ENCODE peak calls at places on chromosome 17, in seven cellular contexts. M, A, B, F, W, S and V are unnamed samples. For H3K9me2, the result is how much of the 10 kb centered on the place peaks cover.

GRCh38 chr17:67602439-67602838 is 115.3 kb upstream of the NOL11 start:
- DNase-seq in B (no peak), W (no peak), S (no peak), M (no peak), F (no peak), A (no peak), V (no peak)

GRCh38 chr17:79109584-79109983 is 35.0 kb downstream of the ENGASE start:
- DNase-seq in M (peak), F (peak), A (no peak), S (no peak), W (no peak), B (no peak), V (no peak)

GRCh38 chr17:81057079-81057730 is 22.3 kb downstream of the BAIAP2 start:
- DNase-seq in M (no peak), F (peak), S (no peak), W (peak), B (peak), A (no peak), V (peak)

GRCh38 chr17:9900744-9901143 is 4.3 kb downstream of the RCVRN start:
- DNase-seq in A (no peak), F (peak), M (no peak), W (peak), B (no peak), S (no peak), V (no peak)

GRCh38 chr17:55453836-55454557 is 32.4 kb upstream of the MMD start:
- DNase-seq in S (no peak), A (no peak), F (no peak), W (no peak), B (no peak), M (peak), V (no peak)

GRCh38 chr17:20944014-20944905 is 98.6 kb downstream of the USP22 start:
- DNase-seq in F (peak), B (peak), S (peak), W (no peak), A (peak), M (peak), V (peak)

GRCh38 chr17:73307130-73307529 is 4.7 kb downstream of the CDC42EP4 start:
- DNase-seq in B (peak), A (no peak), M (no peak), W (no peak), F (peak), S (no peak), V (no peak)

GRCh38 chr17:17942846-17943245 is 29.4 kb downstream of the TOM1L2 start:
- DNase-seq in S (no peak), A (no peak), W (peak), B (peak), F (peak), M (no peak), V (no peak)

GRCh38 chr17:43092891-43093290 is 32.3 kb downstream of the BRCA1 start:
- DNase-seq in S (no peak), A (no peak), B (no peak), F (no peak), W (peak), M (no peak), V (no peak)

GRCh38 chr17:47208744-47209488 is at the start of gene MYL4:
- DNase-seq in M (no peak), W (no peak), A (no peak), F (no peak), S (no peak), B (no peak), V (no peak)

GRCh38 chr17:539048-539447 is 175.6 kb downstream of the VPS53 start:
- DNase-seq in W (no peak), F (no peak), M (no peak), B (no peak), S (no peak), A (no peak), V (no peak)

GRCh38 chr17:63171428-63172205 is 205.6 kb downstream of the TANC2 start:
- DNase-seq in A (no peak), W (peak), S (no peak), F (peak), M (no peak), B (no peak), V (no peak)

GRCh38 chr17:67035131-67036083 is 8.9 kb upstream of the CACNG1 start:
- DNase-seq in B (no peak), M (no peak), A (no peak), F (no peak), S (no peak), W (no peak), V (no peak)

GRCh38 chr17:29560306-29560705 is 6.5 kb downstream of the ABHD15 start:
- DNase-seq in S (peak), M (no peak), B (no peak), W (no peak), F (no peak), A (no peak), V (no peak)

GRCh38 chr17:27535178-27535928 is 79.1 kb downstream of the KSR1 start:
- DNase-seq in F (no peak), M (no peak), W (peak), S (no peak), A (no peak), B (no peak), V (peak)

GRCh38 chr17:77325826-77326581 is 185.2 kb downstream of the SEC14L1 start:
- DNase-seq in F (no peak), B (no peak), A (no peak), M (no peak), W (peak), S (no peak), V (peak)

GRCh38 chr17:80485846-80486245 is 9.4 kb upstream of the NPTX1 start:
- DNase-seq in B (no peak), M (no peak), S (no peak), W (no peak), A (no peak), F (no peak), V (no peak)

GRCh38 chr17:9646556-9646905 is 1.2 kb downstream of the USP43 start:
- DNase-seq in M (peak), A (no peak), S (no peak), W (no peak), B (no peak), F (no peak), V (no peak)

GRCh38 chr17:71502443-71502842 is 618.4 kb upstream of the SOX9 start:
- DNase-seq in W (no peak), S (no peak), M (no peak), A (no peak), B (no peak), F (peak), V (no peak)

GRCh38 chr17:36131436-36131835 is 27.8 kb downstream of the CCL4 start:
- DNase-seq in F (no peak), B (no peak), W (no peak), A (no peak), S (no peak), M (peak), V (no peak)

GRCh38 chr17:28615260-28615940 is 1.4 kb upstream of the RSKR start:
- DNase-seq in A (no peak), B (no peak), W (no peak), S (no peak), F (no peak), M (no peak), V (no peak)

GRCh38 chr17:27633312-27634025 is 2.5 kb downstream of the LGALS9 start:
- DNase-seq in S (no peak), M (no peak), F (no peak), W (no peak), A (no peak), B (no peak), V (no peak)

GRCh38 chr17:70767102-70767701 is 597.9 kb downstream of the KCNJ2 start:
- DNase-seq in B (peak), A (peak), F (peak), S (peak), W (peak), M (peak), V (peak)

GRCh38 chr17:19304209-19304608 is 58.3 kb downstream of the B9D1 start:
- DNase-seq in A (no peak), W (peak), M (no peak), F (peak), S (peak), B (no peak), V (peak)

GRCh38 chr17:1909985-1910384 is 80.2 kb downstream of the RPA1 start:
- DNase-seq in W (no peak), M (no peak), B (no peak), A (no peak), S (no peak), F (no peak), V (no peak)
- TF ChIP-seq EZH2 in W (no peak), M (no peak), B (no peak), A (no peak), S (no peak), F (no peak), V (no peak)

GRCh38 chr17:58187675-58188074 is 4.9 kb upstream of the EPX start:
- DNase-seq in M (no peak), A (no peak), S (no peak), F (no peak), B (no peak), W (no peak), V (no peak)
- H3K9me2 ChIP-seq in M (under half), A (under half), S (under half), F (under half), B (under half), W (under half), V (under half)

GRCh38 chr17:61454095-61454931 is 2.1 kb downstream of the TBX4 start:
- DNase-seq in W (peak), F (no peak), A (no peak), M (peak), B (no peak), S (no peak), V (no peak)
- TF ChIP-seq EZH2 in W (peak), F (no peak), A (no peak), M (peak), B (no peak), S (no peak), V (peak)

DNA sequence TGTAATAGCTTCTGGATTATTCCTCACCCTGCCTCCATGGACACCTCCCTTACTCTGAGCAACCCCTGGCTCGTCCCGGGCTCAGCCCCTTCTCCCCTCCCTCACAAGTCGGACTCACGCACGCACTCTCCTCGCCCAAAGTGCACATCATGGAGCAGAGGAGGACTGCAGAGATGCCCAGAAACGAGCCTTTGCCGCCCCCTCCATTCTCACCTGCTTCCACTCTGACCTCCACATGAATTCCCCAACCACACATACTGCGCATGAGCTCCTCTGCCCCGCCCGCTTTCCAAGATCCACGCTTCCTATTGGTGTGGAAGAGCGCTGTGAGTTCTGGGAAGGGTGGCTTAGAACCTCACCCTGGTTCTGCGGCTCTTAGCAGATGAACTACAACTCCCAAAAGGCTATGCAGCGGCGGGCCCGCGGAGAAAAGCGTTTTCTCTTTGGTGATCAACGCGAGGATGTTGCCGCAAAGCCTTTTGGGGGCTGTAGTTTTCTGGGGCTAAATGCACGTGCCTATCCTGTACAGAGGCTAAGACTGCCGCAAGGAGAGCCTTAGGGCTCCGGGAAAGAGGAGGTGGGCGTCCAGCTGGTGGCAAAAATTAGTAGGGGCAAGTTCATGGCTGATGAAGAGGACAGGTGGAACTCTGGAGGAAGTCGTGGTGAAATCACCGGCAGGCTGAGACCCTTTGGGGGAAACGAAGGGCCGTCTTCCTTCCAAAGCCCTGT is at the start of gene PHB1:
- DNase-seq in S (peak), W (peak), B (peak), A (peak), M (peak), F (peak), V (peak)
- H3K9me2 ChIP-seq in S (under half), W (under half), B (under half), A (under half), M (under half), F (under half), V (under half)

DNA sequence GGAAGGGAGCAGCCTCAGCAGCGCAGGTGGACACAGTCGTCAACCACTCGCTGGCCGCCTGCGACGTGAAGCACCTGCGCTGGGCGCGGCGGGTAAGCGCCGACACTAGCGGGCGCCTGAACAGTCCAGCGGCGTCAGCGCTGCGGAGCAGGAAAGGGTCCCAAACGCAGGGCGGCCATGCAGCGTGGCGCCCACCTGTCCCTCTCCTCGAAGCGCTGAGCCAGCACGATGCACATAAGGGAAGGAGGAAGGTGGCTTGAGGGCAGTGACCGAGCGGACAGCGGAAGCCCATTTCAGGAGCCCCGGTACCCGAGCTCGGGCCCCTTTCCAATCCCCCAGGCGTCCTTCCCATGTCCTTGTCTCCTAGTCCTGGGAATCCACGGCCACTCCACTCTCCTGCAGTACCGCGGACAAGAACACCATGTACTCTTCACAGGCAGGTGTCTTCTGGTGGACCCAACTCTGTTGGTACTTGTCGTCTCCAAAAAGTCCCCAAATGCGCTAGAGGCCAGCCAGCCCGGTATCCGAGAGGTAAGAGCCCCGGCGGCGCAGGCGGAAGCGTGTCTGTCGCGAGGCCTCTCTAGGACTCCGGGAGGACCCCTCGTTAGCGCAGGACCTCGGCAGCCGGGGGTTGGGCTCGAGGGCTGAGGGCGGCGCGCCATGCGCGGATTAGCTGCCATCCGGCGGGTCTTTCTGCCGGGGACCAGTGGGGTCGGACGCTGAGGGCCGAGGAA is 14.4 kb downstream of the ZNF232 start:
- DNase-seq in A (no peak), S (no peak), F (no peak), M (peak), B (no peak), W (no peak), V (peak)
- TF ChIP-seq EZH2 in A (no peak), S (no peak), F (no peak), M (no peak), B (no peak), W (no peak), V (no peak)

DNA sequence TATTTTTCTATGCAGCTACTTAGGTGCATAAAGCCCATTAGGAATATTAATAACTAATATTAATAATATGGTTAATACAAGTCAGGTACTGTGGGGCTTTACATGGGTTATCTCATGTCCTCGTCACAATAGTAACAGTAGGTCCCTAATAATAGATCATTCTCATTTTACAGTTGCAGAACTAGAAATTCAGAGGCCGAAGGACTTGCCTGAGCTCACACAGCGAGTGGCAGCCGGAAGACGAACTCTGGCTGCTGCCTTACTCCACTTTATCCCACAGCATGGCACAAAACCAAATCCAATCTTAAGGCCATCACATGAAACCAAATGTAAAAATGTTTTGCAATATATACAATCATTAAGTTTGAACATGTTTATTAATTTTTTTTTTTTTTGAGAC is 13.6 kb downstream of the GNA13 start:
- DNase-seq in S (no peak), W (no peak), B (no peak), F (no peak), A (no peak), M (no peak), V (no peak)
- H3K9me2 ChIP-seq in S (under half), W (under half), B (under half), F (under half), A (under half), M (under half), V (under half)

GRCh38 chr17:56786989-56787482 is 46.7 kb downstream of the C17orf67 start:
- DNase-seq in F (peak), A (peak), S (peak), M (no peak), B (peak), W (peak), V (peak)
- TF ChIP-seq EZH2 in F (no peak), A (no peak), S (no peak), M (no peak), B (no peak), W (no peak), V (no peak)